ENCODE peak calls at places on chromosomes 4 and X, in nine cellular contexts. O is tibial nerve, F is mucosa of descending colon, C is uterus, V is transverse colon, Z is gastrocnemius medialis, B is astrocyte of the cerebellum, P is GM12865, Q is ovary. N is an unnamed sample.

GRCh38 chr4:141215972-141216761 is 4.5 kb upstream of the ZNF330 start:
- DNase-seq in V (no peak), F (no peak), C (no peak), P (no peak), Q (no peak), B (no peak), O (no peak), Z (no peak), N (no peak)

GRCh38 chr4:4490041-4490440 is 51.8 kb downstream of the STX18 start:
- DNase-seq in P (peak; percentile 17), F (no peak), Q (no peak), C (no peak), Z (no peak), V (no peak), B (no peak), O (no peak), N (no peak)

GRCh38 chrX:150577174-150577573 is 8.8 kb downstream of the MTM1 start:
- DNase-seq in P (no peak), Q (no peak), C (no peak), B (no peak), Z (no peak), F (no peak), O (no peak), V (no peak), N (no peak)

GRCh38 chrX:152204919-152205318 is 66.5 kb upstream of the MAGEA10 start:
- DNase-seq in V (no peak), Q (no peak), P (no peak), Z (no peak), B (no peak), F (no peak), C (no peak), O (no peak), N (no peak)

GRCh38 chrX:135713795-135714194 is 356 bp downstream of the CT45A1 start:
- DNase-seq in Q (no peak), Z (no peak), C (no peak), V (no peak), O (no peak), B (no peak), P (no peak), F (no peak), N (no peak)

GRCh38 chr4:176191974-176192373 is 3.4 kb downstream of the SPATA4 start:
- DNase-seq in Q (no peak), O (no peak), C (no peak), Z (no peak), V (no peak), F (no peak), B (no peak), P (no peak), N (peak; percentile 30)

GRCh38 chr4:145195167-145195952 is 15.0 kb upstream of the OTUD4 start:
- DNase-seq in Q (no peak), B (no peak), V (no peak), P (peak; percentile 80), C (no peak), F (no peak), Z (no peak), O (no peak), N (peak; percentile 4)

GRCh38 chr4:106676173-106676921 is 307.8 kb upstream of the GIMD1 start:
- DNase-seq in B (no peak), Z (no peak), Q (no peak), P (no peak), V (no peak), F (no peak), C (no peak), O (no peak), N (peak; percentile 81)

GRCh38 chrX:125395626-125396025 is 76.0 kb downstream of the TEX13C start:
- DNase-seq in P (no peak), Q (no peak), C (no peak), O (no peak), Z (no peak), F (no peak), V (no peak), B (no peak), N (no peak)

GRCh38 chr4:8675383-8675782 is 82.8 kb downstream of the CPZ start:
- DNase-seq in B (no peak), C (no peak), Q (no peak), P (no peak), Z (no peak), F (no peak), O (no peak), V (no peak), N (peak; percentile 6)

GRCh38 chrX:114964374-114964773 is 53.0 kb downstream of the IL13RA2 start:
- DNase-seq in P (no peak), C (no peak), B (no peak), Q (no peak), F (no peak), V (no peak), O (no peak), Z (no peak), N (no peak)

GRCh38 chrX:134774190-134775048 is 116.1 kb upstream of the PLAC1 start:
- DNase-seq in Z (no peak), F (no peak), B (peak; percentile 5), V (no peak), C (no peak), P (no peak), Q (no peak), O (no peak), N (no peak)

GRCh38 chr4:3145251-3145908 is 70.9 kb downstream of the HTT start:
- DNase-seq in C (no peak), V (no peak), O (no peak), P (no peak), B (peak; percentile 15), Z (no peak), F (no peak), Q (no peak), N (no peak)

GRCh38 chrX:1462596-1463251 is 10.0 kb upstream of the ASMTL start:
- DNase-seq in Q (no peak), C (peak; percentile 13), Z (no peak), B (no peak), F (no peak), P (no peak), O (no peak), V (no peak), N (peak; percentile 60)

GRCh38 chr4:66572949-66573348 is 902.7 kb upstream of the EPHA5 start:
- DNase-seq in Q (no peak), F (no peak), V (no peak), C (no peak), P (no peak), B (peak; percentile 88), Z (no peak), O (no peak), N (peak; percentile 32)

GRCh38 chrX:2325076-2325784 is 175.5 kb downstream of the DHRSX start:
- DNase-seq in O (peak; percentile 38), C (peak; percentile 84), B (peak; percentile 86), F (peak; percentile 46), V (peak; percentile 78), Z (peak; percentile 19), P (peak; percentile 90), Q (peak; percentile 85), N (no peak)

GRCh38 chrX:148380107-148380506 is 120.3 kb upstream of the AFF2 start:
- DNase-seq in P (no peak), Z (no peak), V (no peak), Q (no peak), O (no peak), C (no peak), B (no peak), F (no peak), N (no peak)

GRCh38 chr4:1300466-1301455 is 11.1 kb downstream of the MAEA start:
- DNase-seq in P (no peak), F (peak; percentile 41), O (no peak), Z (peak; percentile 54), C (peak; percentile 45), B (no peak), Q (no peak), V (peak; percentile 54), N (peak; percentile 96)

GRCh38 chr4:183249854-183250253 is 70.2 kb downstream of the CLDN22 start:
- DNase-seq in P (peak; percentile 20), F (no peak), O (no peak), Q (no peak), C (no peak), V (peak; percentile 19), Z (no peak), B (peak; percentile 23), N (peak; percentile 54)
- TF ChIP-seq CTCF in P (peak; percentile 15), F (no peak), O (peak; percentile 22), Q (no peak), C (no peak), V (peak; percentile 30), Z (no peak), B (peak; percentile 42), N (peak; percentile 43)

GRCh38 chr4:77158487-77158861 is 1.5 kb downstream of the CCNG2 start:
- DNase-seq in O (no peak), Q (no peak), F (no peak), V (no peak), P (no peak), Z (no peak), C (peak; percentile 35), B (no peak), N (peak; percentile 47)
- TF ChIP-seq CTCF in O (no peak), Q (no peak), F (no peak), V (no peak), P (no peak), Z (no peak), C (peak; percentile 8), B (no peak), N (no peak)

GRCh38 chr4:151534195-151534594 is 125.2 kb downstream of the FHIP1A start:
- DNase-seq in F (no peak), Z (peak; percentile 41), Q (no peak), V (no peak), O (no peak), B (no peak), C (no peak), P (no peak), N (no peak)

GRCh38 chr4:151541438-151542071 is 132.6 kb downstream of the FHIP1A start:
- DNase-seq in O (no peak), F (no peak), P (no peak), C (peak; percentile 20), Z (no peak), V (no peak), Q (no peak), B (peak; percentile 72), N (peak; percentile 88)

GRCh38 chr4:151538963-151539362 is 130.0 kb downstream of the FHIP1A start:
- DNase-seq in F (no peak), P (no peak), V (no peak), Z (no peak), B (no peak), C (no peak), O (no peak), Q (no peak), N (no peak)

GRCh38 chr4:151540728-151541437 is 131.9 kb downstream of the FHIP1A start:
- DNase-seq in Z (peak; percentile 16), B (peak; percentile 80), F (peak; percentile 43), O (no peak), C (peak; percentile 44), P (no peak), V (peak; percentile 43), Q (no peak), N (peak; percentile 98)

DNA sequence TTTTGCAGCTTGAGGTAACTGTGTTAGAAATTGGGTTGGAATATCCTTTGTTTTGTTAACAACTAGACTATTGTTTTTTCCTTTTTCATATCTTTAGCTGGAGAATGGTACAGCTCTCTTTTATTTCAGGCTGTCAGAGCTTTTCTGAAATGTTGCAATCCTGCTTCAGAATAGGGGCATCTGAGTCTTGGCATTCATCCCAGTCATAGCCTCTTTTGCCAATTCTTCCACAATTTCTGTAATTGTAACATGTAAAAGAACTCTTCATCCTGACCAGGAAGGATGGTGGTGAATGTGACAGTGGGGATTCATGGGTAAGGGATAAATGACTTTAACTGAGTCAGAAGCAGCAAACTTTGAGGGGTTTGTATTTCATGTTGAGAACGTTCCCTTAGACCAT is 128.8 kb downstream of the FHIP1A start:
- DNase-seq in O (no peak), Z (no peak), P (no peak), B (peak; percentile 41), F (no peak), C (no peak), Q (no peak), V (no peak), N (peak; percentile 59)
- TF ChIP-seq CTCF in O (no peak), Z (no peak), P (no peak), B (no peak), F (no peak), C (no peak), Q (no peak), V (no peak), N (no peak)

GRCh38 chr4:186946682-186947294 is 223.1 kb upstream of the FAT1 start:
- DNase-seq in Z (no peak), P (no peak), B (no peak), O (no peak), V (peak; percentile 80), Q (no peak), F (peak; percentile 82), C (no peak), N (peak; percentile 50)
- TF ChIP-seq CTCF in Z (no peak), P (no peak), B (peak; percentile 44), O (no peak), V (peak; percentile 58), Q (no peak), F (peak; percentile 54), C (peak; percentile 33), N (no peak)